ENCODE peak calls at places on chromosomes 7 and 10, in four cellular contexts. U, W, I and O are unnamed samples.

GRCh38 chr7:47846117-47846836 is 102.0 kb downstream of the PKD1L1 start:
- DNase-seq in W (no peak), I (no peak), U (peak; percentile 34), O (no peak)

GRCh38 chr7:114130860-114131259 is 212.1 kb upstream of the PPP1R3A start:
- DNase-seq in W (no peak), I (no peak), U (no peak), O (no peak)

GRCh38 chr10:77248104-77248503 is 389.5 kb downstream of the KCNMA1 start:
- DNase-seq in W (peak; percentile 71), U (no peak), I (no peak), O (no peak)

GRCh38 chr7:154338709-154339108 is 286.5 kb downstream of the DPP6 start:
- DNase-seq in I (no peak), U (no peak), W (no peak), O (no peak)

GRCh38 chr10:119832956-119833355 is 39.7 kb downstream of the MCMBP start:
- DNase-seq in W (no peak), U (no peak), I (no peak), O (no peak)

GRCh38 chr10:132596742-132597279 is 59.2 kb downstream of the INPP5A start:
- DNase-seq in I (no peak), U (no peak), W (no peak), O (no peak)

GRCh38 chr7:122438001-122438400 is 133.5 kb upstream of the FEZF1 start:
- DNase-seq in W (peak; percentile 53), I (no peak), U (no peak), O (no peak)

GRCh38 chr7:85714182-85714581 is 527.3 kb upstream of the SEMA3D start:
- DNase-seq in U (no peak), I (no peak), W (no peak), O (no peak)

GRCh38 chr7:24970676-24971075 is 9.3 kb downstream of the OSBPL3 start:
- DNase-seq in I (no peak), U (peak; percentile 69), W (no peak), O (no peak)

GRCh38 chr7:1943326-1943725 is 273.2 kb downstream of the ELFN1 start:
- DNase-seq in U (no peak), W (no peak), I (no peak), O (no peak)

GRCh38 chr10:4633776-4634175 is 192.2 kb upstream of the AKR1E2 start:
- DNase-seq in W (no peak), I (no peak), U (no peak), O (no peak)

GRCh38 chr7:152760384-152761115 is 998 bp downstream of the ACTR3B start:
- DNase-seq in W (peak; percentile 20), U (no peak), I (no peak), O (no peak)

GRCh38 chr7:100016209-100016901 is 959 bp downstream of the ZKSCAN1 start:
- DNase-seq in W (no peak), U (peak; percentile 45), I (no peak), O (no peak)

GRCh38 chr10:21173964-21174669 is 277.0 kb upstream of the NEBL start:
- DNase-seq in U (peak; percentile 83), I (peak; percentile 16), W (peak; percentile 78), O (peak; percentile 95)

DNA sequence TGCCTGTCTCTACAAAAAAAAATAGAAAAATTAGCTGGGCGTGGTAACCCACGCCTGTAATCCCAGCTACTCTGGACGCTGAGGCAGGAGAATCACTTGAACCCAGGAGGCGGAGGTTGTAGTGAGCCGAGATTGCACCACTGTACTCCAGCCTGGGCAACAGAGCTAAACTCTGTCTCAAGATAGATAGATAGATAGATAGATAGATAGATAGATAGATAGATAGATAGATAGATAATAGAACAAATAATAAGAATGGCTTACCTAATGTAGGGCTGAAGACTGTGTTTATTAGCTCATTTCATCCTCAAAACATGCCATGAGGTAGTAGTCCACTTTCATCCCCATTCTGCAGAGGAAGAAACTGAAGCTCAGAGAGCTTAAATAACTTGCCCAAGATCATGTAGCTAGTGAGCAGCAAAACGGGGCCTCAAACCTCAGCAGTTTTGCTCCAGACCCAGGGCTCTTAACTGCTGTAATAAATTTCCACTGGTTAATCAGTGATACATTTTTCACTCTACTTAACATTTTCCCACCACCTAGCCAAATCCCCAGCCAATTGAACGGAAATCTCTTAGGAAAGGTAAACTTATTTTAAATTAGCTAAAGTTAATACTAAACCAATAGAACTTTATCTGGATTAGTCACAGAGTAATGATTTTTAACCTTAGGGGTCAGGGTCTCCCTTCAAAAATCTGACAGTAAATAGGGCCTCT is 87.7 kb upstream of the KMT2E start:
- DNase-seq in W (no peak), I (no peak), U (no peak), O (no peak)
- H3K4me3 ChIP-seq in W (no peak overlapping the region), I (no peak overlapping the region), U (no peak overlapping the region), O (peak overlapping the region; percentile 37)

DNA sequence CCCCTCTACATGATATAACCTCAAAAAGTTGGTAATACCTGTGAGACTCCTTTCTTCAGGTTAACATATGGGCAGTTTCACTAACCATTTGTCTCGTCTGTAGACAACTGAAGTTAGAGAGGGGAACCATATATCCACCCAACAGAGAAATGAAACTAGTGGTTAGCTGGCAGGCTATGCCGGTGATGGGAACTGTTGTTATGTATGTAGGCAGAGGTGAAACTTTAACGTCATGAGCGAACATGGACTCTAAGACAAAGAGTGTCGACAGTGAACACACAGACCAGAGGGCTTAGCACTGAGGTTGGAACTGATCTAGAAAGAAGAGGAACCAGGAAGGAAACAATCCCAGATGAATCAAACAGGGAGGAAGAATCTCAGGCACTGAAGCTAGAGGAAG is 112.4 kb downstream of the ELMO1 start:
- DNase-seq in I (no peak), W (no peak), U (no peak), O (no peak)
- H3K27ac ChIP-seq in I (no peak overlapping the region), W (no peak overlapping the region), U (no peak overlapping the region), O (no peak overlapping the region)

GRCh38 chr7:27102578-27103442 is at the start of gene HOXA2:
- DNase-seq in U (peak; percentile 80), W (no peak), I (no peak), O (no peak)

GRCh38 chr7:27101906-27102577 is 441 bp downstream of the HOXA2 start:
- DNase-seq in U (no peak), W (peak; percentile 35), I (no peak), O (no peak)

GRCh38 chr7:27105161-27106122 is 3.0 kb upstream of the HOXA2 start:
- DNase-seq in W (no peak), I (no peak), U (peak; percentile 16), O (no peak)

GRCh38 chr7:27104244-27105149 is 2.0 kb upstream of the HOXA2 start:
- DNase-seq in U (no peak), W (no peak), I (no peak), O (no peak)

GRCh38 chr7:27103489-27104226 is 1.2 kb upstream of the HOXA2 start:
- DNase-seq in I (no peak), W (no peak), U (peak; percentile 63), O (no peak)
- H3K4me3 ChIP-seq in I (no peak overlapping the region), W (no peak overlapping the region), U (peak overlapping the region; percentile 82), O (peak overlapping the region; percentile 91)

DNA sequence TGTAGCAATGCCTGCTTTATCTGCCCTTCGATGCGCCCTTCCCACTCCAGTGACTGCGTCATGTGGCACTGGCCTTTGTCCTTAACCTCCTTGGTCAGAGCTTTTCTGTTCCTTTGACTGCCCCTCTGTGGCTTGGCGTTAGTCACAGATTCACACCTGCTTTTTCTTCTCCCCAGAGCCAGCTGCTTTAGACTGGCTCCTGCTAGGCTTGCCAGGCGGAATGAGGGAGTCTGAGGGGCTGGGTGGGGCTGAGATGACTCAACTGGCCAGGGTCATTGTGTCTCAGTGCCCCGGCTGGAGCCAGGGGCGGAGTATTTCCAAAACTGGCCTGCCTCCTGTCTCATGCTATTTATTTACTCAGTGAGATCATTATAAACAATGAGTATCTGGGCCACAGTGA is 194.1 kb downstream of the EMX2 start:
- DNase-seq in W (no peak), U (no peak), I (no peak), O (no peak)
- H3K27ac ChIP-seq in W (no peak overlapping the region), U (no peak overlapping the region), I (no peak overlapping the region), O (no peak overlapping the region)

DNA sequence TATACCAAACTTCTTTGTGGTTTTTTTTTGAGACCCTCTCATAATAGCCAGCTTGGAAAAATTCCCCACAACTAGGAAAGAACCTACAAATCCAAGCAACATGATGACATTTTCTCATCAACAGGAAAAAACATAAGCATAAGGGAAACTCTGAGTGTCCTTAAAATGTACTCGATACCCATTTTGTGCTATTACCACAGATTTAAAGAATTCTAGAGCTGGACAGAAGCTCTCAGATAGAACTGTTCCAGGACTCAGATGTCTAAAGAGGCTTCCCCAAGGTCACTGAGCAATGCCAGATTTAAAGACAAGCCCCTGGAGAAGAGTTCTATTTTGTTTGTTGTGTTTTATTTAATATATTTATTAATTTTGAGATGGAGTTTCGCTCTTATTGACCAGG is 214.9 kb upstream of the KLF14 start:
- DNase-seq in U (no peak), W (no peak), I (no peak), O (no peak)
- H3K4me3 ChIP-seq in U (no peak overlapping the region), W (no peak overlapping the region), I (no peak overlapping the region), O (no peak overlapping the region)

GRCh38 chr7:44377134-44377463 is 51.7 kb upstream of the CAMK2B start:
- DNase-seq in W (no peak), U (no peak), I (no peak), O (no peak)
- H3K27ac ChIP-seq in W (no peak overlapping the region), U (no peak overlapping the region), I (no peak overlapping the region), O (no peak overlapping the region)

GRCh38 chr10:31604141-31604540 is 285.1 kb downstream of the ZEB1 start:
- DNase-seq in U (no peak), I (peak; percentile 74), W (peak; percentile 24), O (no peak)
- H3K4me3 ChIP-seq in U (no peak overlapping the region), I (peak overlapping the region; percentile 57), W (no peak overlapping the region), O (peak overlapping the region; percentile 72)